ENCODE peak calls at places on chromosomes 3 and 15, in nine cellular contexts. One of them, this sample, is unnamed.

GRCh38 chr15:69749274-69749673 is 296.7 kb downstream of the RPLP1 start:
- DNase-seq in IMR-90: no peak
- DNase-seq in H9: no peak
- DNase-seq in transverse colon: no peak
- DNase-seq in left ventricle myocardium inferior: no peak
- DNase-seq in osteocyte: no peak
- DNase-seq in heart right ventricle: no peak
- DNase-seq in CD14-positive monocyte: no peak
- DNase-seq in GM13976: no peak
- DNase-seq in this sample: no peak

GRCh38 chr3:128736598-128736997 is 10.6 kb downstream of the RAB7A start:
- DNase-seq in IMR-90: peak
- DNase-seq in H9: no peak
- DNase-seq in transverse colon: no peak
- DNase-seq in left ventricle myocardium inferior: no peak
- DNase-seq in osteocyte: no peak
- DNase-seq in heart right ventricle: no peak
- DNase-seq in CD14-positive monocyte: no peak
- DNase-seq in GM13976: no peak
- DNase-seq in this sample: no peak

GRCh38 chr3:127077068-127077467 is 94.2 kb downstream of the PLXNA1 start:
- DNase-seq in IMR-90: no peak
- DNase-seq in H9: no peak
- DNase-seq in transverse colon: no peak
- DNase-seq in left ventricle myocardium inferior: no peak
- DNase-seq in osteocyte: no peak
- DNase-seq in heart right ventricle: no peak
- DNase-seq in CD14-positive monocyte: peak
- DNase-seq in GM13976: no peak
- DNase-seq in this sample: no peak

GRCh38 chr3:136346486-136346885 is 96.3 kb downstream of the PCCB start:
- DNase-seq in IMR-90: no peak
- DNase-seq in H9: no peak
- DNase-seq in transverse colon: no peak
- DNase-seq in left ventricle myocardium inferior: no peak
- DNase-seq in osteocyte: no peak
- DNase-seq in heart right ventricle: no peak
- DNase-seq in CD14-positive monocyte: no peak
- DNase-seq in GM13976: no peak
- DNase-seq in this sample: no peak

GRCh38 chr3:72652395-72652794 is 195.8 kb downstream of the SHQ1 start:
- DNase-seq in IMR-90: no peak
- DNase-seq in H9: no peak
- DNase-seq in transverse colon: no peak
- DNase-seq in left ventricle myocardium inferior: no peak
- DNase-seq in osteocyte: no peak
- DNase-seq in heart right ventricle: no peak
- DNase-seq in CD14-positive monocyte: no peak
- DNase-seq in GM13976: no peak
- DNase-seq in this sample: no peak

GRCh38 chr3:16069149-16069922 is 105.1 kb upstream of the GALNT15 start:
- DNase-seq in IMR-90: peak
- DNase-seq in H9: no peak
- DNase-seq in transverse colon: no peak
- DNase-seq in left ventricle myocardium inferior: no peak
- DNase-seq in osteocyte: no peak
- DNase-seq in heart right ventricle: no peak
- DNase-seq in CD14-positive monocyte: no peak
- DNase-seq in GM13976: no peak
- DNase-seq in this sample: peak

GRCh38 chr3:120743081-120743365 is 479 bp downstream of the GTF2E1 start:
- DNase-seq in IMR-90: peak
- DNase-seq in H9: no peak
- DNase-seq in transverse colon: no peak
- DNase-seq in left ventricle myocardium inferior: no peak
- DNase-seq in osteocyte: no peak
- DNase-seq in heart right ventricle: no peak
- DNase-seq in CD14-positive monocyte: no peak
- DNase-seq in GM13976: no peak
- DNase-seq in this sample: no peak

GRCh38 chr15:75533945-75534344 is 45.2 kb downstream of the PTPN9 start:
- DNase-seq in IMR-90: no peak
- DNase-seq in H9: no peak
- DNase-seq in transverse colon: no peak
- DNase-seq in left ventricle myocardium inferior: no peak
- DNase-seq in osteocyte: no peak
- DNase-seq in heart right ventricle: no peak
- DNase-seq in CD14-positive monocyte: no peak
- DNase-seq in GM13976: no peak
- DNase-seq in this sample: no peak

GRCh38 chr3:129032716-129033115 is 27.9 kb upstream of the GP9 start:
- DNase-seq in IMR-90: no peak
- DNase-seq in H9: no peak
- DNase-seq in transverse colon: no peak
- DNase-seq in left ventricle myocardium inferior: no peak
- DNase-seq in osteocyte: no peak
- DNase-seq in heart right ventricle: no peak
- DNase-seq in CD14-positive monocyte: no peak
- DNase-seq in GM13976: no peak
- DNase-seq in this sample: no peak

GRCh38 chr3:29291262-29291981 is 10.6 kb downstream of the RBMS3 start:
- DNase-seq in IMR-90: no peak
- DNase-seq in H9: no peak
- DNase-seq in transverse colon: no peak
- DNase-seq in left ventricle myocardium inferior: no peak
- DNase-seq in osteocyte: no peak
- DNase-seq in heart right ventricle: no peak
- DNase-seq in CD14-positive monocyte: no peak
- DNase-seq in GM13976: no peak
- DNase-seq in this sample: no peak

GRCh38 chr3:10505050-10505790 is at the start of gene ATP2B2:
- DNase-seq in IMR-90: no peak
- DNase-seq in H9: peak
- DNase-seq in transverse colon: no peak
- DNase-seq in left ventricle myocardium inferior: no peak
- DNase-seq in osteocyte: no peak
- DNase-seq in heart right ventricle: no peak
- DNase-seq in CD14-positive monocyte: no peak
- DNase-seq in GM13976: no peak
- DNase-seq in this sample: no peak

GRCh38 chr3:118943597-118943996 is 91.0 kb downstream of the IGSF11 start:
- DNase-seq in IMR-90: no peak
- DNase-seq in H9: no peak
- DNase-seq in transverse colon: no peak
- DNase-seq in left ventricle myocardium inferior: no peak
- DNase-seq in osteocyte: no peak
- DNase-seq in heart right ventricle: no peak
- DNase-seq in CD14-positive monocyte: no peak
- DNase-seq in GM13976: no peak
- DNase-seq in this sample: no peak

GRCh38 chr3:8607285-8608040 is 37.1 kb downstream of the SSUH2 start:
- DNase-seq in IMR-90: peak
- DNase-seq in H9: peak
- DNase-seq in transverse colon: no peak
- DNase-seq in left ventricle myocardium inferior: peak
- DNase-seq in osteocyte: peak
- DNase-seq in heart right ventricle: peak
- DNase-seq in CD14-positive monocyte: no peak
- DNase-seq in GM13976: no peak
- DNase-seq in this sample: peak

GRCh38 chr3:2603734-2604297 is 505.1 kb downstream of the CNTN4 start:
- DNase-seq in IMR-90: no peak
- DNase-seq in H9: no peak
- DNase-seq in transverse colon: no peak
- DNase-seq in left ventricle myocardium inferior: no peak
- DNase-seq in osteocyte: no peak
- DNase-seq in heart right ventricle: no peak
- DNase-seq in CD14-positive monocyte: no peak
- DNase-seq in GM13976: no peak
- DNase-seq in this sample: no peak

GRCh38 chr15:61169275-61169903 is 59.7 kb downstream of the RORA start:
- DNase-seq in IMR-90: no peak
- DNase-seq in H9: no peak
- DNase-seq in transverse colon: no peak
- DNase-seq in left ventricle myocardium inferior: no peak
- DNase-seq in osteocyte: no peak
- DNase-seq in heart right ventricle: no peak
- DNase-seq in CD14-positive monocyte: no peak
- DNase-seq in GM13976: no peak
- DNase-seq in this sample: no peak

GRCh38 chr15:68232937-68233336 is 3.4 kb upstream of the CLN6 start:
- DNase-seq in IMR-90: no peak
- DNase-seq in H9: no peak
- DNase-seq in transverse colon: no peak
- DNase-seq in left ventricle myocardium inferior: no peak
- DNase-seq in osteocyte: peak
- DNase-seq in heart right ventricle: no peak
- DNase-seq in CD14-positive monocyte: no peak
- DNase-seq in GM13976: no peak
- DNase-seq in this sample: no peak

GRCh38 chr15:90465930-90466567 is 63.7 kb upstream of the CRTC3 start:
- DNase-seq in IMR-90: peak
- DNase-seq in H9: no peak
- DNase-seq in transverse colon: no peak
- DNase-seq in left ventricle myocardium inferior: no peak
- DNase-seq in osteocyte: no peak
- DNase-seq in heart right ventricle: no peak
- DNase-seq in CD14-positive monocyte: no peak
- DNase-seq in GM13976: no peak
- DNase-seq in this sample: peak

GRCh38 chr15:69666441-69666882 is 213.8 kb downstream of the RPLP1 start:
- DNase-seq in IMR-90: peak
- DNase-seq in H9: no peak
- DNase-seq in transverse colon: peak
- DNase-seq in left ventricle myocardium inferior: peak
- DNase-seq in osteocyte: no peak
- DNase-seq in heart right ventricle: no peak
- DNase-seq in CD14-positive monocyte: peak
- DNase-seq in GM13976: peak
- DNase-seq in this sample: no peak

GRCh38 chr3:97916576-97916975 is 55.7 kb downstream of the RIOX2 start:
- DNase-seq in IMR-90: no peak
- DNase-seq in H9: no peak
- DNase-seq in transverse colon: no peak
- DNase-seq in left ventricle myocardium inferior: no peak
- DNase-seq in osteocyte: no peak
- DNase-seq in heart right ventricle: no peak
- DNase-seq in CD14-positive monocyte: no peak
- DNase-seq in GM13976: no peak
- DNase-seq in this sample: no peak

GRCh38 chr3:111615880-111616279 is 20.7 kb upstream of the ZBED2 start:
- DNase-seq in IMR-90: no peak
- DNase-seq in H9: no peak
- DNase-seq in transverse colon: no peak
- DNase-seq in left ventricle myocardium inferior: no peak
- DNase-seq in osteocyte: no peak
- DNase-seq in heart right ventricle: no peak
- DNase-seq in CD14-positive monocyte: no peak
- DNase-seq in GM13976: no peak
- DNase-seq in this sample: no peak

GRCh38 chr3:187822402-187822801 is 77.1 kb upstream of the BCL6 start:
- DNase-seq in IMR-90: no peak
- DNase-seq in H9: no peak
- DNase-seq in transverse colon: no peak
- DNase-seq in left ventricle myocardium inferior: no peak
- DNase-seq in osteocyte: no peak
- DNase-seq in heart right ventricle: no peak
- DNase-seq in CD14-positive monocyte: no peak
- DNase-seq in GM13976: no peak
- DNase-seq in this sample: no peak

GRCh38 chr3:54999159-54999558 is 71.3 kb upstream of the LRTM1 start:
- DNase-seq in IMR-90: peak
- DNase-seq in H9: peak
- DNase-seq in transverse colon: no peak
- DNase-seq in left ventricle myocardium inferior: no peak
- DNase-seq in osteocyte: no peak
- DNase-seq in heart right ventricle: no peak
- DNase-seq in CD14-positive monocyte: no peak
- DNase-seq in GM13976: no peak
- DNase-seq in this sample: no peak
- TF ChIP-seq CTCF in IMR-90: peak
- TF ChIP-seq CTCF in H9: peak
- TF ChIP-seq CTCF in transverse colon: no peak
- TF ChIP-seq CTCF in left ventricle myocardium inferior: no peak
- TF ChIP-seq CTCF in osteocyte: peak
- TF ChIP-seq CTCF in heart right ventricle: peak
- TF ChIP-seq CTCF in CD14-positive monocyte: peak
- TF ChIP-seq CTCF in GM13976: no peak
- TF ChIP-seq CTCF in this sample: no peak

GRCh38 chr3:150901793-150902192 is 3.4 kb downstream of the MINDY4B start:
- DNase-seq in IMR-90: no peak
- DNase-seq in H9: no peak
- DNase-seq in transverse colon: no peak
- DNase-seq in left ventricle myocardium inferior: no peak
- DNase-seq in osteocyte: no peak
- DNase-seq in heart right ventricle: no peak
- DNase-seq in CD14-positive monocyte: no peak
- DNase-seq in GM13976: no peak
- DNase-seq in this sample: no peak
- TF ChIP-seq CTCF in IMR-90: no peak
- TF ChIP-seq CTCF in H9: no peak
- TF ChIP-seq CTCF in transverse colon: no peak
- TF ChIP-seq CTCF in left ventricle myocardium inferior: no peak
- TF ChIP-seq CTCF in osteocyte: no peak
- TF ChIP-seq CTCF in heart right ventricle: no peak
- TF ChIP-seq CTCF in CD14-positive monocyte: no peak
- TF ChIP-seq CTCF in GM13976: no peak
- TF ChIP-seq CTCF in this sample: no peak

DNA sequence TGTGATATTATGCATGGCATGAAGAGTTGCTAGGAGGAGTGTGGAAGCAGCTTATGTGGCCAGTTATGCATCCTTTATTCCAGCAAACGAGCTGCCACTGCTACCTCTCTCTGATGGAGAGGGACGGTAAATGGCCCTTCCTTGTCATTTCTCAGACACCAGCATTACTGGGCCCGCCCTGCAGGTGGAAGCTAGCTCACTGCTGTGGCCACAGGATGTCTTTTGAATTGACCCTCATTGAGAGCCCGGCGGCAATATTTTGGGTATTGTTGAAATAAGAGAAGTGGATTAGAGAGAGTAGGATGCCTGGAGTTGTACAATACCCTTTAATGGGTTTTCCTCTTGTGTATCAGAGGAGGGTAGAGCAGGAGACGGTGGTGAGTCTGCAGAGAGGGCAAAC is 1.5 kb downstream of the MINAR1 start:
- DNase-seq in IMR-90: no peak
- DNase-seq in H9: peak
- DNase-seq in transverse colon: no peak
- DNase-seq in left ventricle myocardium inferior: no peak
- DNase-seq in osteocyte: no peak
- DNase-seq in heart right ventricle: no peak
- DNase-seq in CD14-positive monocyte: no peak
- DNase-seq in GM13976: no peak
- DNase-seq in this sample: no peak
- TF ChIP-seq CTCF in IMR-90: no peak
- TF ChIP-seq CTCF in H9: peak
- TF ChIP-seq CTCF in transverse colon: no peak
- TF ChIP-seq CTCF in left ventricle myocardium inferior: no peak
- TF ChIP-seq CTCF in osteocyte: no peak
- TF ChIP-seq CTCF in heart right ventricle: no peak
- TF ChIP-seq CTCF in CD14-positive monocyte: no peak
- TF ChIP-seq CTCF in GM13976: no peak
- TF ChIP-seq CTCF in this sample: no peak

GRCh38 chr3:108493862-108494261 is 16.5 kb downstream of the MYH15 start:
- DNase-seq in IMR-90: no peak
- DNase-seq in H9: peak
- DNase-seq in transverse colon: peak
- DNase-seq in left ventricle myocardium inferior: peak
- DNase-seq in osteocyte: no peak
- DNase-seq in heart right ventricle: peak
- DNase-seq in CD14-positive monocyte: no peak
- DNase-seq in GM13976: no peak
- DNase-seq in this sample: no peak
- TF ChIP-seq CTCF in IMR-90: peak
- TF ChIP-seq CTCF in H9: peak
- TF ChIP-seq CTCF in transverse colon: peak
- TF ChIP-seq CTCF in left ventricle myocardium inferior: peak
- TF ChIP-seq CTCF in osteocyte: peak
- TF ChIP-seq CTCF in heart right ventricle: peak
- TF ChIP-seq CTCF in CD14-positive monocyte: no peak
- TF ChIP-seq CTCF in GM13976: peak
- TF ChIP-seq CTCF in this sample: peak